ENCODE peak calls at places on chromosomes 6 and 20, in eight cellular contexts. One of them, this sample, is unnamed. For H3K4me1 and H3K27me3, the result is how much of the 10 kb centered on the place peaks cover.

GRCh38 chr6:158642805-158643489 is 1.6 kb downstream of the DYNLT1 start:
- DNase-seq in stomach: peak
- DNase-seq in IMR-90: peak
- DNase-seq in vagina: peak
- DNase-seq in HepG2: no peak
- DNase-seq in uterus: no peak
- DNase-seq in tibial nerve: no peak
- DNase-seq in HCT116: no peak
- DNase-seq in this sample: peak

GRCh38 chr6:4459981-4460380 is 316.2 kb upstream of the CDYL start:
- DNase-seq in uterus: no peak
- DNase-seq in vagina: no peak
- DNase-seq in stomach: no peak
- DNase-seq in HCT116: no peak
- DNase-seq in tibial nerve: no peak
- DNase-seq in HepG2: no peak
- DNase-seq in IMR-90: no peak
- DNase-seq in this sample: no peak

GRCh38 chr20:47792021-47792618 is 6.8 kb upstream of the SULF2 start:
- DNase-seq in IMR-90: peak
- DNase-seq in uterus: peak
- DNase-seq in vagina: peak
- DNase-seq in HepG2: no peak
- DNase-seq in HCT116: no peak
- DNase-seq in stomach: no peak
- DNase-seq in tibial nerve: peak
- DNase-seq in this sample: no peak

GRCh38 chr20:35171753-35172433 is at the start of gene PROCR:
- DNase-seq in HCT116: peak
- DNase-seq in uterus: peak
- DNase-seq in stomach: peak
- DNase-seq in HepG2: no peak
- DNase-seq in vagina: peak
- DNase-seq in tibial nerve: peak
- DNase-seq in IMR-90: peak
- DNase-seq in this sample: peak

GRCh38 chr6:32436995-32437836 is 2.5 kb upstream of the HLA-DRA start:
- DNase-seq in tibial nerve: no peak
- DNase-seq in uterus: no peak
- DNase-seq in vagina: no peak
- DNase-seq in IMR-90: peak
- DNase-seq in HepG2: no peak
- DNase-seq in HCT116: no peak
- DNase-seq in stomach: no peak
- DNase-seq in this sample: no peak

GRCh38 chr6:44258325-44258863 is 1.1 kb upstream of the SLC35B2 start:
- DNase-seq in tibial nerve: no peak
- DNase-seq in uterus: peak
- DNase-seq in vagina: no peak
- DNase-seq in HCT116: no peak
- DNase-seq in IMR-90: no peak
- DNase-seq in HepG2: no peak
- DNase-seq in stomach: no peak
- DNase-seq in this sample: no peak

GRCh38 chr20:10625641-10626040 is 48.2 kb downstream of the JAG1 start:
- DNase-seq in uterus: no peak
- DNase-seq in HCT116: no peak
- DNase-seq in stomach: no peak
- DNase-seq in vagina: no peak
- DNase-seq in tibial nerve: no peak
- DNase-seq in IMR-90: no peak
- DNase-seq in HepG2: no peak
- DNase-seq in this sample: no peak

GRCh38 chr6:74573613-74574012 is 632.2 kb downstream of the COL12A1 start:
- DNase-seq in uterus: no peak
- DNase-seq in HepG2: no peak
- DNase-seq in tibial nerve: no peak
- DNase-seq in vagina: no peak
- DNase-seq in stomach: no peak
- DNase-seq in IMR-90: no peak
- DNase-seq in HCT116: no peak
- DNase-seq in this sample: no peak

GRCh38 chr6:150377211-150377781 is 8.5 kb downstream of the IYD start:
- DNase-seq in tibial nerve: no peak
- DNase-seq in uterus: no peak
- DNase-seq in IMR-90: no peak
- DNase-seq in HepG2: peak
- DNase-seq in stomach: no peak
- DNase-seq in HCT116: no peak
- DNase-seq in vagina: no peak
- DNase-seq in this sample: peak

GRCh38 chr20:10644458-10645204 is 29.2 kb downstream of the JAG1 start:
- DNase-seq in HCT116: no peak
- DNase-seq in stomach: no peak
- DNase-seq in tibial nerve: no peak
- DNase-seq in IMR-90: no peak
- DNase-seq in HepG2: no peak
- DNase-seq in vagina: no peak
- DNase-seq in uterus: no peak
- DNase-seq in this sample: no peak

GRCh38 chr20:59146801-59147118 is 16.9 kb upstream of the ZNF831 start:
- DNase-seq in IMR-90: no peak
- DNase-seq in stomach: no peak
- DNase-seq in vagina: no peak
- DNase-seq in HepG2: no peak
- DNase-seq in HCT116: no peak
- DNase-seq in uterus: no peak
- DNase-seq in tibial nerve: no peak
- DNase-seq in this sample: no peak

GRCh38 chr20:59144179-59144830 is 19.3 kb upstream of the ZNF831 start:
- DNase-seq in HepG2: no peak
- DNase-seq in IMR-90: no peak
- DNase-seq in stomach: no peak
- DNase-seq in uterus: no peak
- DNase-seq in HCT116: no peak
- DNase-seq in tibial nerve: no peak
- DNase-seq in vagina: no peak
- DNase-seq in this sample: no peak

GRCh38 chr20:59144831-59145196 is 18.8 kb upstream of the ZNF831 start:
- DNase-seq in HCT116: no peak
- DNase-seq in uterus: no peak
- DNase-seq in IMR-90: no peak
- DNase-seq in stomach: no peak
- DNase-seq in vagina: no peak
- DNase-seq in HepG2: no peak
- DNase-seq in tibial nerve: no peak
- DNase-seq in this sample: no peak

GRCh38 chr20:59145926-59146800 is 17.5 kb upstream of the ZNF831 start:
- DNase-seq in HCT116: no peak
- DNase-seq in IMR-90: no peak
- DNase-seq in HepG2: no peak
- DNase-seq in uterus: no peak
- DNase-seq in vagina: no peak
- DNase-seq in stomach: no peak
- DNase-seq in tibial nerve: no peak
- DNase-seq in this sample: no peak

DNA sequence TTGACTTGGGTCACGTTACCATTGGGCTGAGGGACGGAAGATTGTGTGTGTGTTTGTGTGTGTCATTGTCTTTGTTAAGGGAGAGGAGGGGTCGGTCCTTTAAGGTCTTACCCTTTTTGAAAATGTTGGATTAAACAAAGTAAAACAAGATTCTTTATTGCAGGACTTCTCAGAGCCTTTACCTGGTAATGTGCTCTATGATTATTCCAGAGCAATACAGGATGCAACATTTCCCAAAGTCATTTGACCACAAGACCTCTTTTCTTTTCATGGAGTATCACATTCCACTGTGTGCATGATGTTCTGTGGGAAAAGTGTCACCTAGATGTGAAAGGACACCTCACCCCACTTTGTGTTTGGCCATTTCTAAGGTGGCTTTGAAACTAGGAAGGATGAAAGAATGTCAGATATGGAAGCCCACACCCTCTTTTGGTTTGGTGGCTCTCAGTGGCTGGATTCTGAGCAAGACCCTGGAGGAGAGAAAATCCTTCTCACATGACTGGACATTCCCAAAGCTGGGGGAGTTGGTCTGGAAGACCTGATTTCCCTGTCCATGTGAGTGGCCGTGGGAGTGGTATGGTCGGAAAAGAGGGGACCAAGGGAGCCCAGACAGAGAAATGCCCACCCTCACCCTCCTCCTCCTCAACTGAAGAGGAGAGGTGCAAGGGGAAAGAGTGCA is 18.2 kb upstream of the ZNF831 start:
- DNase-seq in vagina: no peak
- DNase-seq in HepG2: no peak
- DNase-seq in stomach: no peak
- DNase-seq in tibial nerve: no peak
- DNase-seq in HCT116: no peak
- DNase-seq in uterus: no peak
- DNase-seq in IMR-90: no peak
- DNase-seq in this sample: no peak
- H3K4me1 ChIP-seq in vagina: under half
- H3K4me1 ChIP-seq in HepG2: under half
- H3K4me1 ChIP-seq in stomach: under half
- H3K4me1 ChIP-seq in tibial nerve: under half
- H3K4me1 ChIP-seq in HCT116: under half
- H3K4me1 ChIP-seq in uterus: under half
- H3K4me1 ChIP-seq in IMR-90: under half
- H3K4me1 ChIP-seq in this sample: under half

GRCh38 chr20:9508696-9509178 is 5.7 kb upstream of the LAMP5 start:
- DNase-seq in vagina: no peak
- DNase-seq in stomach: no peak
- DNase-seq in uterus: no peak
- DNase-seq in HepG2: no peak
- DNase-seq in IMR-90: no peak
- DNase-seq in tibial nerve: no peak
- DNase-seq in HCT116: no peak
- DNase-seq in this sample: no peak
- H3K27me3 ChIP-seq in vagina: under half
- H3K27me3 ChIP-seq in stomach: half or more
- H3K27me3 ChIP-seq in uterus: under half
- H3K27me3 ChIP-seq in HepG2: half or more
- H3K27me3 ChIP-seq in IMR-90: half or more
- H3K27me3 ChIP-seq in tibial nerve: half or more
- H3K27me3 ChIP-seq in HCT116: under half
- H3K27me3 ChIP-seq in this sample: under half

GRCh38 chr20:25055711-25056492 is 2.0 kb downstream of the ACSS1 start:
- DNase-seq in stomach: peak
- DNase-seq in tibial nerve: no peak
- DNase-seq in IMR-90: peak
- DNase-seq in uterus: no peak
- DNase-seq in HCT116: no peak
- DNase-seq in vagina: no peak
- DNase-seq in HepG2: no peak
- DNase-seq in this sample: no peak

GRCh38 chr20:25058797-25059486 is 1.0 kb upstream of the ACSS1 start:
- DNase-seq in HepG2: peak
- DNase-seq in stomach: peak
- DNase-seq in IMR-90: peak
- DNase-seq in uterus: peak
- DNase-seq in vagina: no peak
- DNase-seq in tibial nerve: no peak
- DNase-seq in HCT116: no peak
- DNase-seq in this sample: peak

GRCh38 chr20:25056601-25057233 is 1.2 kb downstream of the ACSS1 start:
- DNase-seq in uterus: no peak
- DNase-seq in IMR-90: no peak
- DNase-seq in vagina: no peak
- DNase-seq in tibial nerve: no peak
- DNase-seq in stomach: peak
- DNase-seq in HepG2: no peak
- DNase-seq in HCT116: no peak
- DNase-seq in this sample: peak

GRCh38 chr20:25058051-25058796 is at the start of gene ACSS1:
- DNase-seq in tibial nerve: peak
- DNase-seq in IMR-90: peak
- DNase-seq in vagina: no peak
- DNase-seq in uterus: peak
- DNase-seq in stomach: peak
- DNase-seq in HepG2: no peak
- DNase-seq in HCT116: no peak
- DNase-seq in this sample: peak

DNA sequence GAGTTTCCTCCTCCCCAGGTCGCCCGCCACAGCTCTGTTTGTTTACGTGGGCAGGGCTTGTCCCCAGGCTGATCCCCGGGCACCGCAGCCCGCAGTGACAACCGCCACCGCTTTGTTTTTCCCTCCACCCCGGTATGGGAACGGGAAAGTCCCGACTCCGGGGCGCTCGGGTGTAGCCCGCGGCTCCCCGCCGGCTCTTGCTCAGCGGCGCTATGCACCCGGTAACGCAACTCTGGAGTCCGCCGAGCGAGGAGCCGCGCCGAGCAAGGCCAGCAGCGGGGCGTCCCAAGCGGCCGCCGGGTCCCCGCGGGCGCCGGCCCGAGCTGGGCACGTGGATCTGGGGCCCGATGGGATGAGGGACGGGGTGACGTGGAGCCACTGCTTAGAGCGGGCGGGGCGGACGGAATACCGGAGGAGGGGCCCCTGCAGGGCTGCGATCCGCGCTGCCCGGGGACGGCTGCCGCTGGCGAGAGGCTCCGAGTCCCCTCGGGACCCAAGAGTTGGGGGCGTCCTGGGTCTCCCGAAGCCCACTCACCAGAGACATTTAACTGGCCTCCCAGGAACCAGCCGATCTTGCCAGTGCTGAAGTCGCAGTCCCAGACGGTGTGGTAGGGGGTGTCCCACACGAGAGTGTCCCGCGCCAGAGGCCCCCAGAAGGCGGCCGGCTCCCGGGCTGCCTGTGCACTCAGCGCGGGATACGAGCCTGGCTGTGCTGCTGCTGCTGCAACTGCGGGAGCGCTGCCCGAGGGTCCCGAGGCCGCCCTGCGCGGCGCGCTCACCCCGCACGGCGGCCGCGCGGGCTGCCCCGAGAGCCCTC is 497 bp downstream of the ACSS1 start:
- DNase-seq in vagina: no peak
- DNase-seq in HCT116: no peak
- DNase-seq in IMR-90: peak
- DNase-seq in HepG2: no peak
- DNase-seq in stomach: peak
- DNase-seq in tibial nerve: peak
- DNase-seq in uterus: peak
- DNase-seq in this sample: peak
- TF ChIP-seq POLR2A in vagina: no peak
- TF ChIP-seq POLR2A in HCT116: no peak
- TF ChIP-seq POLR2A in IMR-90: no peak
- TF ChIP-seq POLR2A in HepG2: no peak
- TF ChIP-seq POLR2A in stomach: no peak
- TF ChIP-seq POLR2A in tibial nerve: peak
- TF ChIP-seq POLR2A in uterus: peak
- TF ChIP-seq POLR2A in this sample: peak

DNA sequence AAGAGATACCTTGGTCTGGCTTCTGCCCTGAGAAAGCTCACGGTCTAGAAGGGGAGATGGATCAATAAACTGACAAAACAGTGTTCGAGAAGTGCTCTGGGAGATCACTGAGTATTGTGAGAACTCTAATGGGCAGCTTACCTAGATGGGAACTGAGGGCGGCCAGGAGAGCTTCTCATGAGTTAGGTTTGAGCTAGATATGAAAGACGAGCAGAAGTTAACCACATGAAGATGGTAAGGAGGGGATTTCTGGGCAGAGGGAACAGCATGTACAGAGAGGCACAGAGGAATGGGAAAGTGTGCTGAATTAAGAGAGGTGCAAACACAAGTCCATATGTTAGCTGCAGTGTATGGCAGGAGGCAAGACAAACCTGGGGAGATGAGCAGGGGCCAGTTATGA is 11.9 kb downstream of the ZFAND3 start:
- DNase-seq in vagina: no peak
- DNase-seq in HCT116: no peak
- DNase-seq in IMR-90: no peak
- DNase-seq in HepG2: no peak
- DNase-seq in tibial nerve: no peak
- DNase-seq in stomach: no peak
- DNase-seq in uterus: no peak
- DNase-seq in this sample: no peak
- H3K4me1 ChIP-seq in vagina: under half
- H3K4me1 ChIP-seq in HCT116: under half
- H3K4me1 ChIP-seq in IMR-90: under half
- H3K4me1 ChIP-seq in HepG2: under half
- H3K4me1 ChIP-seq in tibial nerve: under half
- H3K4me1 ChIP-seq in stomach: under half
- H3K4me1 ChIP-seq in uterus: under half
- H3K4me1 ChIP-seq in this sample: half or more

This sample was measured in upper lobe of left lung.